ENCODE peak calls at places on chromosomes 2 and 18, in nine cellular contexts. One of them, this sample, is unnamed.

GRCh38 chr2:123165616-123166015 is 859.5 kb upstream of the CNTNAP5 start:
- DNase-seq in HL-60: no peak
- DNase-seq in GM12878: no peak
- DNase-seq in K562: no peak
- DNase-seq in A549: no peak
- DNase-seq in HCT116: no peak
- DNase-seq in HepG2: no peak
- DNase-seq in GM23338: no peak
- DNase-seq in SK-N-SH: no peak
- DNase-seq in this sample: no peak

GRCh38 chr2:54386993-54387590 is 69.0 kb upstream of the SPTBN1 start:
- DNase-seq in SK-N-SH: no peak
- DNase-seq in HepG2: no peak
- DNase-seq in GM23338: no peak
- DNase-seq in GM12878: no peak
- DNase-seq in HCT116: no peak
- DNase-seq in K562: no peak
- DNase-seq in A549: no peak
- DNase-seq in HL-60: no peak
- DNase-seq in this sample: no peak

GRCh38 chr2:209525834-209526281 is 102.0 kb downstream of the MAP2 start:
- DNase-seq in HCT116: no peak
- DNase-seq in K562: no peak
- DNase-seq in GM12878: no peak
- DNase-seq in A549: no peak
- DNase-seq in HL-60: no peak
- DNase-seq in GM23338: no peak
- DNase-seq in SK-N-SH: no peak
- DNase-seq in HepG2: no peak
- DNase-seq in this sample: no peak

GRCh38 chr2:218993345-218994315 is at the start of gene CRYBA2:
- DNase-seq in K562: peak; percentile 42
- DNase-seq in SK-N-SH: peak; percentile 16
- DNase-seq in HCT116: no peak
- DNase-seq in A549: no peak
- DNase-seq in HepG2: no peak
- DNase-seq in GM12878: no peak
- DNase-seq in GM23338: peak; percentile 59
- DNase-seq in HL-60: no peak
- DNase-seq in this sample: no peak

GRCh38 chr2:119231975-119232665 is 8.5 kb downstream of the STEAP3 start:
- DNase-seq in A549: no peak
- DNase-seq in HepG2: no peak
- DNase-seq in K562: no peak
- DNase-seq in SK-N-SH: no peak
- DNase-seq in HL-60: no peak
- DNase-seq in HCT116: no peak
- DNase-seq in GM23338: no peak
- DNase-seq in GM12878: no peak
- DNase-seq in this sample: no peak

GRCh38 chr18:32770181-32770650 is 2.6 kb downstream of the KLHL14 start:
- DNase-seq in K562: no peak
- DNase-seq in HCT116: no peak
- DNase-seq in SK-N-SH: peak; percentile 59
- DNase-seq in HL-60: no peak
- DNase-seq in GM12878: no peak
- DNase-seq in HepG2: peak; percentile 23
- DNase-seq in GM23338: no peak
- DNase-seq in A549: no peak
- DNase-seq in this sample: no peak

GRCh38 chr2:28447943-28448737 is 47.7 kb upstream of the PLB1 start:
- DNase-seq in A549: no peak
- DNase-seq in GM12878: no peak
- DNase-seq in SK-N-SH: no peak
- DNase-seq in GM23338: no peak
- DNase-seq in HL-60: peak; percentile 83
- DNase-seq in K562: no peak
- DNase-seq in HepG2: no peak
- DNase-seq in HCT116: no peak
- DNase-seq in this sample: no peak

GRCh38 chr18:63736856-63737255 is 34.1 kb downstream of the SERPINB11 start:
- DNase-seq in GM23338: no peak
- DNase-seq in HepG2: no peak
- DNase-seq in GM12878: no peak
- DNase-seq in SK-N-SH: no peak
- DNase-seq in HCT116: peak; percentile 23
- DNase-seq in A549: peak; percentile 8
- DNase-seq in K562: no peak
- DNase-seq in HL-60: no peak
- DNase-seq in this sample: no peak

GRCh38 chr18:78693429-78693828 is 286.2 kb upstream of the SALL3 start:
- DNase-seq in K562: no peak
- DNase-seq in SK-N-SH: no peak
- DNase-seq in HCT116: no peak
- DNase-seq in GM23338: no peak
- DNase-seq in GM12878: no peak
- DNase-seq in HepG2: no peak
- DNase-seq in HL-60: no peak
- DNase-seq in A549: no peak
- DNase-seq in this sample: no peak

GRCh38 chr2:236643480-236643879 is 73.9 kb downstream of the ACKR3 start:
- DNase-seq in GM12878: no peak
- DNase-seq in SK-N-SH: no peak
- DNase-seq in HL-60: no peak
- DNase-seq in A549: no peak
- DNase-seq in K562: no peak
- DNase-seq in HepG2: no peak
- DNase-seq in HCT116: no peak
- DNase-seq in GM23338: no peak
- DNase-seq in this sample: no peak

GRCh38 chr2:8535821-8536685 is 145.8 kb upstream of the ID2 start:
- DNase-seq in GM12878: no peak
- DNase-seq in HL-60: peak; percentile 66
- DNase-seq in A549: no peak
- DNase-seq in K562: no peak
- DNase-seq in HCT116: no peak
- DNase-seq in SK-N-SH: peak; percentile 58
- DNase-seq in HepG2: no peak
- DNase-seq in GM23338: no peak
- DNase-seq in this sample: no peak

GRCh38 chr2:235836416-235837042 is 331.7 kb downstream of the GBX2 start:
- DNase-seq in GM12878: no peak
- DNase-seq in HL-60: no peak
- DNase-seq in SK-N-SH: no peak
- DNase-seq in HCT116: no peak
- DNase-seq in A549: no peak
- DNase-seq in HepG2: no peak
- DNase-seq in K562: no peak
- DNase-seq in GM23338: peak; percentile 46
- DNase-seq in this sample: no peak

GRCh38 chr2:215982465-215982875 is 30.9 kb downstream of the MREG start:
- DNase-seq in K562: no peak
- DNase-seq in HCT116: peak; percentile 62
- DNase-seq in GM12878: peak; percentile 57
- DNase-seq in A549: peak; percentile 84
- DNase-seq in HepG2: peak; percentile 97
- DNase-seq in GM23338: no peak
- DNase-seq in HL-60: no peak
- DNase-seq in SK-N-SH: no peak
- DNase-seq in this sample: peak; percentile 96

GRCh38 chr18:63161032-63161727 is 158.4 kb downstream of the BCL2 start:
- DNase-seq in GM12878: peak; percentile 92
- DNase-seq in HepG2: no peak
- DNase-seq in HL-60: no peak
- DNase-seq in SK-N-SH: no peak
- DNase-seq in K562: no peak
- DNase-seq in GM23338: no peak
- DNase-seq in A549: no peak
- DNase-seq in HCT116: no peak
- DNase-seq in this sample: no peak

DNA sequence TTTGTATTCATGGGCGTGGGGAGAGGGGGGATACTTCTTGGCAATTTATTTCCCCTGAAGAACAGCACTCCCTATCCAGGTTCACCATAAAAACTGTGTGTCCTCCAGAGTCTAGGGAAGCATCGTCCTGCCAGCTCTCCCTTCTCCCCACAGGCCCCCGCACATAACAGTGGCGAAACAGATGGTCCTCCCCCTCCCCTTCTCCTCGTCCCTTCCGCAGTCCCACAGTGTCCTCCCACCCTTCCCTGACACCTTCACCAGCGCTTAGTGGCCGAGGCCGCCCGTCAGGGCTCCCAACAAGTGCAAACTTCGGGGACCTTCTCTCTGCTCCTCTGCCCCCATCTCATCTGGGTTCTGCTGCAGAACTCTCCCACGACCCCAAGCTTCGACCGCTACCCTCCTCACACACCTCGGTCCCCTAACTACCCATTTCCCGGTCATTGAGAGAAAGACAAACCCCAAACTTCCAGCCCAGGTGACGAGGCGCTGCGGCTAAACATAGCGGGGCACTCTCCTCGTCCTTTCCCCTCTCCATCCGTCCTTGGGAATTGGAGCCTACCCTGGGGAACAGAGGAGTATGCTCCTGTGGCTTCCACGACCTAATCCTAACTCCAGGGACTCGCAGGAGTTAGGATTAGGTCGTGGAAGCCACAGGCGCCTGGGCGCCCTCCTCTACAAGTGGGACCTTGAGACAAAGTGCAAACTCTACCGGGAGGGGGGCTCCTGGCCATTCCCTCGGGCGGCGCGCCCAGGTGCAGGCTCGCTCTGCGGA is 971 bp downstream of the ZNF385B start:
- DNase-seq in A549: no peak
- DNase-seq in HepG2: no peak
- DNase-seq in K562: no peak
- DNase-seq in GM12878: no peak
- DNase-seq in HCT116: no peak
- DNase-seq in GM23338: peak; percentile 73
- DNase-seq in HL-60: no peak
- DNase-seq in SK-N-SH: peak; percentile 11
- DNase-seq in this sample: no peak
- H3K4me3 ChIP-seq in A549: peak overlapping the region; percentile 52
- H3K4me3 ChIP-seq in HepG2: peak overlapping the region; percentile 24
- H3K4me3 ChIP-seq in K562: no peak overlapping the region
- H3K4me3 ChIP-seq in GM12878: no peak overlapping the region
- H3K4me3 ChIP-seq in HCT116: peak overlapping the region; percentile 58
- H3K4me3 ChIP-seq in GM23338: peak overlapping the region; percentile 92
- H3K4me3 ChIP-seq in HL-60: no peak overlapping the region
- H3K4me3 ChIP-seq in SK-N-SH: peak overlapping the region; percentile 52
- H3K4me3 ChIP-seq in this sample: peak overlapping the region; percentile 32

GRCh38 chr2:147082850-147083522 is 761.8 kb upstream of the ACVR2A start:
- DNase-seq in HCT116: peak; percentile 72
- DNase-seq in HepG2: peak; percentile 78
- DNase-seq in GM23338: peak; percentile 89
- DNase-seq in A549: peak; percentile 5
- DNase-seq in GM12878: peak; percentile 54
- DNase-seq in K562: peak; percentile 50
- DNase-seq in SK-N-SH: peak; percentile 19
- DNase-seq in HL-60: peak; percentile 13
- DNase-seq in this sample: peak; percentile 50
- TF ChIP-seq REST in HCT116: no peak
- TF ChIP-seq REST in HepG2: no peak
- TF ChIP-seq REST in GM23338: no peak
- TF ChIP-seq REST in A549: no peak
- TF ChIP-seq REST in GM12878: no peak
- TF ChIP-seq REST in K562: no peak
- TF ChIP-seq REST in SK-N-SH: no peak
- TF ChIP-seq REST in HL-60: no peak
- TF ChIP-seq REST in this sample: no peak

DNA sequence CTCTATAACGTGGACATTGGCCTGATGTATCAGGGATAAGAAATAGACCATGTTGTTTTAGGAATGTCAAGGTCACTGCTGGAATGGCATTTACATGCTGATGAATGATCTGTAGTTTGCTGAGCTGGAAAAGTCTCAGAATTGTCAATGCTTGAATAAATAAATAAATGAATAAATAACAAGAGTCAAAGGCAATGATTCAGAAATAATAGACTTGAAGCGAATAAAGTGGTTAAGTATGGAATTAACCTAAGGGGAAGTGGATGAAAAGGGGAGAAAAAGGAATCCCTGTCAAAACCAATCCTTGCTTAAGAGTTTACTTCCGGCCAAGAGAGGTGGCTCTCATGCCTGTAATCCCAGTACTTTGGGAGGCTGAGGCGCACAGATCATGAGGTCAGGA is 1620.0 kb downstream of the SUCLG1 start:
- DNase-seq in GM23338: no peak
- DNase-seq in HCT116: no peak
- DNase-seq in HL-60: no peak
- DNase-seq in GM12878: no peak
- DNase-seq in A549: no peak
- DNase-seq in K562: no peak
- DNase-seq in SK-N-SH: no peak
- DNase-seq in HepG2: no peak
- DNase-seq in this sample: no peak
- H3K4me3 ChIP-seq in GM23338: no peak overlapping the region
- H3K4me3 ChIP-seq in HCT116: no peak overlapping the region
- H3K4me3 ChIP-seq in HL-60: no peak overlapping the region
- H3K4me3 ChIP-seq in GM12878: no peak overlapping the region
- H3K4me3 ChIP-seq in A549: no peak overlapping the region
- H3K4me3 ChIP-seq in K562: no peak overlapping the region
- H3K4me3 ChIP-seq in SK-N-SH: no peak overlapping the region
- H3K4me3 ChIP-seq in HepG2: no peak overlapping the region
- H3K4me3 ChIP-seq in this sample: no peak overlapping the region

DNA sequence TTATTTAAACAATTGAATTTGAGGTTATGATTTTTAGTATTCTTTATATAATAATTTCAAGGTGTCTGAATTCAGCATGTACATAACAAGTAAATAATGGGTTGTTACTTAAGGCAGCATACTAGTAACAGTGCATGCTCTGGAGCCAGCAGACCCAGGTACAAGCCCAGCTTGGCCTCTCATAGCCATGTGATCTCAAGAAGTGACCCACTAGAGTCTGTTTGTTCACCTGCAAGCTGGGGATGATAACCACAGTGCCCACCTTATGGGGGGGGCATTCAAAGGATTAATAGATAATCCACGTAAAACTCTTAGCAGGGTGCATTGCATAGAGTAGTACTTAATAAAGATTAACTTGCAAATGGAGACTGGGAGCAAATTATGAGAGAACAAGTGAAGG is 163.6 kb downstream of the TRABD2A start:
- DNase-seq in GM23338: no peak
- DNase-seq in GM12878: no peak
- DNase-seq in K562: no peak
- DNase-seq in HepG2: no peak
- DNase-seq in HCT116: no peak
- DNase-seq in SK-N-SH: no peak
- DNase-seq in A549: no peak
- DNase-seq in HL-60: no peak
- DNase-seq in this sample: no peak
- TF ChIP-seq REST in GM23338: no peak
- TF ChIP-seq REST in GM12878: no peak
- TF ChIP-seq REST in K562: no peak
- TF ChIP-seq REST in HepG2: no peak
- TF ChIP-seq REST in HCT116: no peak
- TF ChIP-seq REST in SK-N-SH: no peak
- TF ChIP-seq REST in A549: no peak
- TF ChIP-seq REST in HL-60: no peak
- TF ChIP-seq REST in this sample: no peak

GRCh38 chr2:133726906-133727305 is 158.6 kb upstream of the NCKAP5 start:
- DNase-seq in HCT116: no peak
- DNase-seq in HL-60: no peak
- DNase-seq in GM12878: no peak
- DNase-seq in K562: no peak
- DNase-seq in SK-N-SH: no peak
- DNase-seq in GM23338: no peak
- DNase-seq in HepG2: no peak
- DNase-seq in A549: no peak
- DNase-seq in this sample: no peak
- H3K4me3 ChIP-seq in HCT116: no peak overlapping the region
- H3K4me3 ChIP-seq in HL-60: no peak overlapping the region
- H3K4me3 ChIP-seq in GM12878: no peak overlapping the region
- H3K4me3 ChIP-seq in K562: no peak overlapping the region
- H3K4me3 ChIP-seq in SK-N-SH: no peak overlapping the region
- H3K4me3 ChIP-seq in GM23338: no peak overlapping the region
- H3K4me3 ChIP-seq in HepG2: no peak overlapping the region
- H3K4me3 ChIP-seq in A549: no peak overlapping the region
- H3K4me3 ChIP-seq in this sample: no peak overlapping the region

This sample was measured in Panc1.